ENCODE peak calls at places on chromosomes 7 and 10, in six cellular contexts. J is IMR-90, E is neuronal stem cell, Q is mesenchymal stem cell, P is H1, B is trophoblast cell. H is an unnamed sample. For H3K36me3, the result is how much of the 10 kb centered on the place peaks cover.

GRCh38 chr7:104971290-104972071 is 42.5 kb upstream of the KMT2E start:
- DNase-seq in P (no peak), B (peak), E (no peak), J (peak), Q (no peak), H (no peak)

GRCh38 chr10:31136951-31137885 is 105.6 kb upstream of the ZNF438 start:
- DNase-seq in E (no peak), P (no peak), J (peak), Q (peak), B (no peak), H (no peak)

GRCh38 chr7:96052860-96053452 is 268.9 kb downstream of the SLC25A13 start:
- DNase-seq in B (no peak), P (no peak), E (no peak), J (no peak), Q (no peak), H (no peak)

GRCh38 chr10:12719365-12719764 is 282.1 kb downstream of the CCDC3 start:
- DNase-seq in Q (no peak), E (no peak), P (no peak), B (no peak), J (peak), H (no peak)

GRCh38 chr10:128506423-128506822 is 380.2 kb upstream of the MKI67 start:
- DNase-seq in E (no peak), P (no peak), B (no peak), J (no peak), Q (no peak), H (no peak)

GRCh38 chr10:13399752-13400151 is 51.7 kb upstream of the SEPHS1 start:
- DNase-seq in E (no peak), B (no peak), P (no peak), J (no peak), Q (no peak), H (no peak)

GRCh38 chr7:15780271-15780670 is 93.8 kb upstream of the MEOX2 start:
- DNase-seq in Q (peak), B (peak), J (peak), E (no peak), P (no peak), H (peak)

GRCh38 chr7:94295805-94296204 is 98.9 kb upstream of the COL1A2 start:
- DNase-seq in P (no peak), J (peak), B (peak), Q (peak), E (no peak), H (no peak)

GRCh38 chr10:102243304-102243703 is 2.0 kb upstream of the PITX3 start:
- DNase-seq in Q (peak), E (no peak), B (peak), J (peak), P (no peak), H (no peak)

GRCh38 chr10:33749042-33749441 is 414.6 kb upstream of the NRP1 start:
- DNase-seq in J (no peak), P (no peak), E (no peak), Q (no peak), B (no peak), H (no peak)

GRCh38 chr7:88306590-88307048 is at the start of gene STEAP4:
- DNase-seq in B (peak), P (peak), Q (peak), E (peak), J (peak), H (peak)

GRCh38 chr7:36794689-36795088 is 70.4 kb upstream of the AOAH start:
- DNase-seq in E (no peak), P (no peak), Q (no peak), J (no peak), B (no peak), H (peak)

GRCh38 chr7:27096756-27097514 is 1.1 kb upstream of the HOXA1 start:
- DNase-seq in J (peak), Q (peak), E (peak), B (peak), P (no peak), H (no peak)

GRCh38 chr10:3933733-3934132 is 148.7 kb upstream of the KLF6 start:
- DNase-seq in Q (no peak), E (no peak), P (no peak), B (no peak), J (no peak), H (no peak)

GRCh38 chr7:139359366-139360209 is at the start of gene LUC7L2:
- DNase-seq in Q (peak), J (peak), B (peak), P (peak), E (peak), H (peak)
- H3K18ac ChIP-seq in Q (peak), J (peak), B (peak), P (peak), E (peak), H (peak)

DNA sequence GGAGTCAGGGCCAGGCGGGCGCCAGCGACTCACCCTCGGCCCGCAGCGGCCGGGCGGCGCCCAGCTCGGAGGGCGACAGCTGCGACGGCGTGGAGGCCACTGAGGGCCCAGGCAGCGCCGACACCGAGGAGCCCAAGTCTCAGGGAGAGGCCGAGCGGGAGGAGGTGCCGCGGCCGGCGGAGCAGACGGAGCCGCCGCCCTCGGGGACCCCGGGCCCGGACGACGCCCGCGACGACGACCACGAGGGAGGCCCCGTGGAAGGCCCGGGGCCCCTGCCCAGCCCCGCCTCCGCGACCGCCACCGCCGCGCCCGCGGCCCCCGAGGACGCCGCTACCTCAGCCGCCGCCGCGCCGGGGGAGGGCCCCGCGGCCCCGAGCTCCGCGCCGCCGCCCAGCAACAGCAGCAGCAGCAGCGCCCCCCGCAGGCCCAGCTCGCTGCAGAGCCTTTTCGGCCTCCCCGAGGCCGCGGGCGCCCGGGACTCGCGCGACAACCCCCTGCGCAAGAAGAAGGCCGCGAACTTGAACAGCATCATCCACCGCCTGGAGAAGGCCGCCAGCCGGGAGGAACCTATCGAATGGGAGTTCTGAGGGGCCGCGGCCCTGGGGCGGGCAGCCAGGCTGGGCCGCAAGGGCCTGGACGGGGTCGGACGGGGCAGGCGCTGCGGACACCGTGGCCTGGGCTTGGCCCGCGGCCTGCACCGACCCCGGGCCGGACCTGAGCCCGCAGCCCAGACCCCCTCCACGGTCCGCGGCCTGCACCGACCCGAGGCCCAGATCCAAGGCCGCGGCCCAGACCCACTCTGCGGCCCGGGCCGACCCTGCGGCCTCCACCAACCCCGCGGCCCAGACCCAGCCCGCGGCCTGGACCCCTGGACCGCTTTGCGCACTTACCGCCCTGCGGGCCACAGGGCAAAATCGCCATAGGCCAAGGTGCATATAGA is 37.9 kb upstream of the SH2B2 start:
- DNase-seq in E (no peak), Q (no peak), J (no peak), B (no peak), P (peak), H (peak)
- H3K36me3 ChIP-seq in E (under half), Q (under half), J (under half), B (under half), P (under half), H (under half)

DNA sequence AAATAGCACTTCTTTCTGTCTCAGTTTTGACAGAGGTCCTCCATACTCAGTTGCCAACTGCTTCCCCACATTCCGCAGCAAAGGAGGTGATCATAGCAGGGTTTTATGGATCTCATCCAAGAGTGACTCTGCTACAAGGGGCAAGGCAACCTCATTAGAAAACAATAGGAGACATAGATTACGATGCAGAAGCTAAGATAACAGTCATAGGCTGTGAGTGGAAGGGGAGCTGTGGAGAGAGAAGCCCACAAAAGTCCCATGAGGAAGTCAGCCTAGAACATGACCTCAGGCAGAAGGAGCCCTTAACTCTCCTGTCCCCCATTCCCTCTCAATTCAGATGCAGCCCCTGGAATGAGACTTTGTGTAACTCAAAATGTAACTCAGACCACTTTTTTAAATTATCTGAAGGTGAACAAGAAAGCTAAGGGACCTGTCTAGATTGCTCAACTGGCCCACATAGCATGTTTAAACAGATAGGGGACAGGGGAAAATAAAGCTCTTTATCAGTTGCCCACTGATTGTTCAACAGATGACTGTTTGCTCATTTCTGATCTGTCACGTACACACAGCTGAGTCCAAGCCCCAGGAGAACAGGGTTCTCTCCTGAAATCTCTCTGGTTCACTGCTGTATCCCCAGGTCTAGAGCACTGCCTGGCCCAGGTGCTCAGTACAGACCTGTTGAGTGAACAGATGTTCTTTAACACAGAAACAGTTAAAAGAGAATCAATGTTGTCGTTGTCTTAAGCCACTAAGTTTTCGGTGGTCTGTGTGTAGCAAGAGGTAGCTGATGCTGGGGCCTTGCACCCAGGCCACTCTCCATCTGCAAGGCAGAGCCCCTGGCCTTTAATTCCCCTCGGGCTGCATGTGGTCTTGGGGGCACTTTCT is 1.5 kb upstream of the NCOA4 start:
- DNase-seq in B (peak), E (no peak), Q (no peak), J (no peak), P (no peak), H (peak)
- H4K8ac ChIP-seq in B (peak), E (no peak), Q (no peak), J (no peak), P (no peak), H (no peak)

DNA sequence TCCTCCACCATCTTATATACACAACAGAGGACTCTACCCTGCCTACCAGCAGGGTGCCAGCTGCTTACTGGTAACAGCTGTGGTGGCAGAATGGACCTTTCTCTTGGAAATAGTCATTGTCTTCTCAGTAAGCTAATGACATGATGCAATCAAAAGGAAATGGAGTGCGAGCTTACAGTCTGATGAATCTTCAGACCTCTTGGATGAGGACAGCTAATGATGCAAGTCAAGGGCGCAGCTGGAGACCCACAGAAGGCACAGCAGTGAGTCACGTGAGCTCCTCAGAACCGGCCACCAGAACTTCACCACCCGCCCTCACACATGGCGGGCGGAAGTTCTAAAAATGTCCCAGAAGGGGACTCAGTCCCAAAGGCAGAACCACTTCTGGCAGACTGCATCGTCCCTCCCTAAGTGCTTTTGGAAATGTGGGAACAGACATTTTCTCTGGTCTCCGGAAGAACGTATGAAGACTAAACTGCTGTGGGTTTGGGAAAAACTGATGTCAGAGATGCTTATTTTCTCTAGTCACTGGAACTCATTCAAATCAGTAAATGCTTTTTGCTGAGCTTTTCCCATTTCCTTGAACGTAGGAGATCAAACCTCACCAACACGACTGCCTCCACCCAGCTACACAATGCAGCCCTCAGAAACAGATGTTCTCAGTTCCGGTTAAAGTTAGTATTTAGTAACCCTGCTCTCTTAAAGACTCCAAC is 96.4 kb downstream of the FAS start:
- DNase-seq in P (no peak), J (peak), E (no peak), Q (peak), B (peak), H (peak)
- H3K18ac ChIP-seq in P (peak), J (peak), E (no peak), Q (peak), B (no peak), H (no peak)

H was measured in mesendoderm.